ENCODE peak calls at places on chromosomes 7 and 10, in five cellular contexts. L is mammary epithelial cell, R is GM23248, O is PC-9, P is astrocyte. X is an unnamed sample.

GRCh38 chr10:132364594-132364970 is 32.4 kb upstream of the PWWP2B start:
- DNase-seq in L (no peak), R (peak; percentile 22), O (no peak), P (peak; percentile 48), X (no peak)

GRCh38 chr10:96794786-96795733 is 37.0 kb upstream of the LCOR start:
- DNase-seq in L (no peak), R (peak; percentile 19), O (no peak), P (no peak), X (no peak)

GRCh38 chr7:1694551-1694950 is 24.5 kb downstream of the ELFN1 start:
- DNase-seq in L (no peak), R (no peak), O (no peak), P (no peak), X (no peak)

GRCh38 chr10:47282657-47283018 is 17.4 kb upstream of the GDF10 start:
- DNase-seq in L (no peak), R (no peak), O (no peak), P (no peak), X (no peak)

GRCh38 chr7:98528079-98528478 is 89.0 kb upstream of the NPTX2 start:
- DNase-seq in L (no peak), R (no peak), O (no peak), P (no peak), X (no peak)

GRCh38 chr10:92323079-92323478 is 32.1 kb downstream of the MARCHF5 start:
- DNase-seq in L (no peak), R (no peak), O (no peak), P (no peak), X (no peak)

GRCh38 chr7:106736508-106737201 is 75.7 kb upstream of the CCDC71L start:
- DNase-seq in L (peak; percentile 80), R (peak; percentile 85), O (peak; percentile 33), P (peak; percentile 63), X (peak; percentile 72)

GRCh38 chr10:126016156-126016805 is 119.9 kb downstream of the FANK1 start:
- DNase-seq in L (peak; percentile 40), R (no peak), O (no peak), P (peak; percentile 51), X (no peak)

GRCh38 chr10:96586419-96587254 is at the start of gene TM9SF3:
- DNase-seq in L (peak; percentile 85), R (peak; percentile 98), O (peak; percentile 77), P (peak; percentile 74), X (peak; percentile 84)

GRCh38 chr7:157464111-157464970 is 127.5 kb downstream of the DNAJB6 start:
- DNase-seq in L (no peak), R (no peak), O (no peak), P (no peak), X (no peak)

GRCh38 chr7:141463986-141464385 is 87.2 kb upstream of the AGK start:
- DNase-seq in L (no peak), R (no peak), O (no peak), P (peak; percentile 68), X (peak; percentile 46)

GRCh38 chr7:95011156-95011928 is 103.9 kb downstream of the PPP1R9A start:
- DNase-seq in L (peak; percentile 29), R (peak; percentile 87), O (no peak), P (peak; percentile 89), X (peak; percentile 89)

GRCh38 chr7:137025469-137026175 is 157.2 kb downstream of the CHRM2 start:
- DNase-seq in L (no peak), R (peak; percentile 76), O (no peak), P (peak; percentile 88), X (no peak)

GRCh38 chr10:87734987-87735827 is 75.5 kb downstream of the PAPSS2 start:
- DNase-seq in L (peak; percentile 18), R (peak; percentile 62), O (peak; percentile 6), P (peak; percentile 30), X (peak; percentile 64)

GRCh38 chr10:48636231-48636630 is 31.4 kb upstream of the ARHGAP22 start:
- DNase-seq in L (no peak), R (no peak), O (no peak), P (no peak), X (no peak)

GRCh38 chr10:30096564-30096963 is 37.2 kb upstream of the JCAD start:
- DNase-seq in L (no peak), R (no peak), O (no peak), P (no peak), X (no peak)

GRCh38 chr10:13503745-13504463 is 24.9 kb downstream of the BEND7 start:
- DNase-seq in L (peak; percentile 29), R (peak; percentile 79), O (no peak), P (peak; percentile 88), X (peak; percentile 7)

GRCh38 chr7:129093867-129094456 is 39.1 kb upstream of the TNPO3 start:
- DNase-seq in L (no peak), R (no peak), O (no peak), P (no peak), X (no peak)

GRCh38 chr7:28296571-28297483 is 115.5 kb upstream of the CREB5 start:
- DNase-seq in L (peak; percentile 18), R (peak; percentile 68), O (peak; percentile 6), P (no peak), X (peak; percentile 63)

GRCh38 chr7:8389898-8390642 is 43.3 kb upstream of the NXPH1 start:
- DNase-seq in L (peak; percentile 3), R (peak; percentile 10), O (peak; percentile 2), P (no peak), X (no peak)

GRCh38 chr10:306654-307185 is 171.5 kb downstream of the ZMYND11 start:
- DNase-seq in L (no peak), R (no peak), O (peak; percentile 20), P (no peak), X (no peak)

GRCh38 chr10:116241642-116242405 is 31.2 kb downstream of the GFRA1 start:
- DNase-seq in L (no peak), R (peak; percentile 6), O (no peak), P (no peak), X (no peak)
- H3K4me2 ChIP-seq in L (no peak overlapping the region), R (no peak overlapping the region), O (no peak overlapping the region), P (no peak overlapping the region), X (no peak overlapping the region)

GRCh38 chr7:43278088-43278644 is 165.7 kb downstream of the HECW1 start:
- DNase-seq in L (peak; percentile 6), R (peak; percentile 61), O (no peak), P (peak; percentile 11), X (no peak)
- H3K27ac ChIP-seq in L (no peak overlapping the region), R (no peak overlapping the region), O (no peak overlapping the region), P (no peak overlapping the region), X (no peak overlapping the region)

GRCh38 chr7:70710011-70710480 is 421.9 kb upstream of the GALNT17 start:
- DNase-seq in L (peak; percentile 86), R (peak; percentile 63), O (no peak), P (peak; percentile 91), X (no peak)

GRCh38 chr7:70711441-70711840 is 420.5 kb upstream of the GALNT17 start:
- DNase-seq in L (no peak), R (no peak), O (no peak), P (no peak), X (no peak)

GRCh38 chr7:70707823-70708243 is 424.1 kb upstream of the GALNT17 start:
- DNase-seq in L (no peak), R (no peak), O (no peak), P (no peak), X (no peak)

GRCh38 chr7:70712942-70713341 is 419.0 kb upstream of the GALNT17 start:
- DNase-seq in L (no peak), R (no peak), O (no peak), P (no peak), X (no peak)

GRCh38 chr7:70710651-70711050 is 421.3 kb upstream of the GALNT17 start:
- DNase-seq in L (no peak), R (no peak), O (no peak), P (no peak), X (no peak)
- H3K36me3 ChIP-seq in L (no peaks in the 10 kb centered on the region), R (no peaks in the 10 kb centered on the region), O (no peaks in the 10 kb centered on the region), P (peaks cover under 1% of the 10 kb centered on the region), X (no peaks in the 10 kb centered on the region)

GRCh38 chr10:104449402-104449801 is 95.8 kb downstream of the CFAP58 start:
- DNase-seq in L (no peak), R (peak; percentile 59), O (no peak), P (peak; percentile 65), X (no peak)
- H3K4me2 ChIP-seq in L (no peak overlapping the region), R (peak overlapping the region; percentile 59), O (no peak overlapping the region), P (peak overlapping the region; percentile 52), X (no peak overlapping the region)

X was measured in PC-3.